ENCODE peak calls at places on chromosome 9, in four cellular contexts. P is prostate gland, E is breast epithelium, B is HCT116. R is an unnamed sample.

GRCh38 chr9:97990259-97990658 is 7.1 kb downstream of the ANP32B start:
- DNase-seq in B (no peak), P (no peak), E (no peak), R (no peak)

GRCh38 chr9:73541923-73542322 is 390.3 kb downstream of the ANXA1 start:
- DNase-seq in B (no peak), P (no peak), E (no peak), R (no peak)

GRCh38 chr9:114237247-114237646 is 81.9 kb downstream of the COL27A1 start:
- DNase-seq in P (no peak), E (no peak), B (no peak), R (no peak)

GRCh38 chr9:16361118-16361517 is 509.4 kb downstream of the BNC2 start:
- DNase-seq in P (no peak), E (no peak), B (no peak), R (no peak)

GRCh38 chr9:92954078-92954861 is 6.9 kb downstream of the FGD3 start:
- DNase-seq in E (peak), P (peak), B (peak), R (no peak)

GRCh38 chr9:7324031-7324654 is 475.4 kb downstream of the DMAC1 start:
- DNase-seq in E (no peak), B (no peak), P (no peak), R (no peak)

GRCh38 chr9:110578575-110578895 is 1.0 kb downstream of the SVEP1 start:
- DNase-seq in E (no peak), B (no peak), P (no peak), R (no peak)

GRCh38 chr9:124392855-124393460 is 22.3 kb downstream of the PSMB7 start:
- DNase-seq in B (peak), E (no peak), P (no peak), R (peak)

GRCh38 chr9:11722957-11723356 is 970.2 kb upstream of the TYRP1 start:
- DNase-seq in B (no peak), E (no peak), P (no peak), R (no peak)

GRCh38 chr9:125428060-125428481 is 166.4 kb downstream of the GAPVD1 start:
- DNase-seq in P (no peak), E (no peak), B (peak), R (peak)

GRCh38 chr9:22214497-22215031 is 205.5 kb upstream of the CDKN2B start:
- DNase-seq in E (no peak), B (no peak), P (no peak), R (no peak)

GRCh38 chr9:128551652-128552152 is 685 bp upstream of the SPTAN1 start:
- DNase-seq in E (no peak), B (no peak), P (no peak), R (no peak)

GRCh38 chr9:90290716-90291485 is 351.7 kb downstream of the DIRAS2 start:
- DNase-seq in B (no peak), P (no peak), E (no peak), R (no peak)

GRCh38 chr9:16828335-16829281 is 41.9 kb downstream of the BNC2 start:
- DNase-seq in P (no peak), B (no peak), E (no peak), R (no peak)

GRCh38 chr9:83119873-83120272 is 56.9 kb upstream of the RASEF start:
- DNase-seq in E (no peak), P (no peak), B (no peak), R (no peak)

GRCh38 chr9:83199240-83199639 is 136.3 kb upstream of the RASEF start:
- DNase-seq in B (peak), E (peak), P (peak), R (no peak)

GRCh38 chr9:84789463-84789830 is 119.9 kb downstream of the NTRK2 start:
- DNase-seq in P (no peak), E (no peak), B (no peak), R (no peak)

GRCh38 chr9:4022435-4023067 is 277.3 kb downstream of the GLIS3 start:
- DNase-seq in E (no peak), P (no peak), B (no peak), R (no peak)

GRCh38 chr9:1959347-1959746 is 55.8 kb upstream of the SMARCA2 start:
- DNase-seq in B (no peak), E (no peak), P (no peak), R (no peak)

GRCh38 chr9:109466623-109467590 is 31.2 kb downstream of the PTPN3 start:
- DNase-seq in E (no peak), P (no peak), B (no peak), R (no peak)

GRCh38 chr9:113472199-113472598 is 8.7 kb downstream of the RGS3 start:
- DNase-seq in B (no peak), E (no peak), P (no peak), R (no peak)

GRCh38 chr9:10612649-10613398 is at the start of gene PTPRD:
- DNase-seq in E (no peak), B (no peak), P (no peak), R (no peak)

GRCh38 chr9:87007711-87008360 is 60.5 kb upstream of the GAS1 start:
- DNase-seq in B (no peak), P (no peak), E (no peak), R (no peak)

GRCh38 chr9:103152473-103152872 is 157.3 kb downstream of the CYLC2 start:
- DNase-seq in B (no peak), P (no peak), E (no peak), R (no peak)

GRCh38 chr9:69963728-69964127 is 79.9 kb upstream of the MAMDC2 start:
- DNase-seq in B (no peak), E (no peak), P (no peak), R (no peak)

GRCh38 chr9:78028926-78029325 is 2.7 kb downstream of the GNAQ start:
- DNase-seq in B (no peak), E (no peak), P (no peak), R (no peak)

GRCh38 chr9:78031271-78031825 is at the start of gene GNAQ:
- DNase-seq in P (no peak), E (no peak), B (no peak), R (no peak)

GRCh38 chr9:78031826-78032598 is 401 bp upstream of the GNAQ start:
- DNase-seq in P (peak), E (peak), B (peak), R (no peak)

GRCh38 chr9:78029601-78030552 is 1.7 kb downstream of the GNAQ start:
- DNase-seq in B (no peak), P (peak), E (no peak), R (no peak)

DNA sequence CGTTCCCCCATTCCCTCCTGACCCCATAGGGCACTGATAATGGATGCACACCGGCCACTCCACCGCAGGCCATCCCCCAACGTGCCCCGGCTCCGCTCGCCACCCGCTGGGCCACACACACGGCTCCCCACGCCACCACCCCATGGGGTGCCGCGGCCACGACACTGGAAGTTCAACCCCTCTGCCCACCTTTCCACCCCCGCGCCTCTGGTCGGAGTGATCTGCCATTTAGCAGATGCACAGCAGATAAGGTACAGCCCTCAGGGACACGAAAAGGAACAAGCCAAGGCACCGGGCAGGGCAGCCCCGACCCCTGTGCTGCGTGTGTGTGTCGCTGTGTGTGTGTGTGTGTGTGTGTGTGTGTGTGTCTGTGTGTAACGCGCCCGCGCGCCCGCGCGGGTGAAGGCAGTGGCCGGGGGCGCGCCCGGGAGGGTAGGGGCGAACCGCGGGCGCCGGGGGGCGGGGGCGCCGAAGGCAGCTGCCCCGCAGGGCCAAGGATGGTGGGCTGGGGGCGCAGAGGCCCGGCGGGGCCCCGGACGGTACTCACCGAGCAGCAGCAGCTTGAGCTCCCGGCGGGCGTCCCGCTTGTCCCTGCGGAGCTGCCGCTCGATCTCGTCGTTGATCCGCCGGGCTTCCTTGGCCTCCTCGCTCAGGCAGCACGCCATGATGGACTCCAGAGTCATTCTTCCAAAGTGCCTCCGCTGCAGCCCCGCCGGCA is 899 bp downstream of the GNAQ start:
- DNase-seq in E (peak), P (peak), B (no peak), R (no peak)
- TF ChIP-seq POLR2AphosphoS5 in E (no peak), P (no peak), B (no peak), R (no peak)

DNA sequence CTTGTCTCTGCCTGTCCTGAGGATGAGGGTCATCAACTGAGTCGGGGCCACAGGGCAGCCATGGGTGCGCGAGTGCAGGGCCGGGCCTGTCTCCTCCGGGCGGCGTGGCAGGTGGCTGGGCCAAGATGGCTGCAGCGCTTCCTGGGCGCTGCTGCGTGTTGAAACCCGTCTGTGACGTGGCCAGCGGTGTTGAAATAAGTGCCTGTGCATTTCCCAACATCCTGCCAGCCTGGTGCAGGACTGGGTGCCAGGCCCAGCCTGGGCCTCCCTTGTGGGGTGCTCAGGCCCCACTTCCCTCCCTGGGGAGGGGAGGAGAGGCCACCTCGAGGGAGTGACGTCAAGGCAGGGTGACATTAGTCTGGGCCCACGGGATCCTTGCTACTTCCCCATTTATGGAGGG is 45.5 kb downstream of the RXRA start:
- DNase-seq in P (peak), E (peak), B (no peak), R (no peak)
- TF ChIP-seq POLR2AphosphoS5 in P (peak), E (peak), B (no peak), R (no peak)

DNA sequence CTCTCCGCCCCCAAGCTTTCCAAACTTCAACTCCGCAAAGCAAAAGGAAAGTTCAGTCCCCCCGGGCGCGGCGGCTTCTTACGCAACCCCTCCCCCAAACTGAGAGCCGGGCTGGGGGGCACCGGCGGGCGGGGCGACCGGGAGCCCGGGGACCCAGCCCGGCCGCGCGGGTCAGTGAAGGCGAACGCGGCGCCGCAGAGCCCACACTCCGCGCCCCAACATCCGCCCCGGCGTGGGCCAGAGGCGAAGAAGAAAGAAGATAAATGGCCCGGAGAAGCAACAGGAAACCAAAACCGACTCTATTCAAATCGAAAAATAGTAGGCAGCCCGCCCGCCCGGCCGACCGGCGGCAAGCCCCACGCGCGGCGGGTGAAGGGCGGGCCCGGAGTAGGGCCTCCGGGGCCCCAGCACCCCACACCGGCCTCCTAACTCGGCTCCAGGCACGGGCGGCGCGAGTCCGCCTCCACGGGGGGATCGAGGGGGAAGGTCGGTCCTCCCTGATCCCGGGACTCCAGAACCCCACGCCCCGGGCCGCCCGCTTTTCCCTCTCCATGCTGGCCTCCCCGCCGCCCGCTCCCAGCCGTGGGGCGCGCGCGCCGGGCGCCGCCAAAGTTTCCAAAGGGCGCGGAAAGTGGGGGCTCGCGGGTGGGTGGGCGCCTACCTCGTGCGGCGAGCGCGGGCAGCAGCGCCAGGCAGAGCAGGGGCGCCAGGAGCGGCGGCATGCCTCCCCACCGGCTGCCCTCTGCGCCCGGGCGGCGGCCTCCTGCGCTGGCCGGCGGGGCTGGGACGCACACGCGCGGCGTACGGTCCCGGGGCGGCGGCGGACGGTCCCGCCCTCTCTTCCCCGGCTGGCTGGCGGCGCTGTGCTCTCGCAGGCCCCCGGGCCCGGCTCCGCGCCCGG is 533 bp downstream of the NOTCH1 start:
- DNase-seq in P (no peak), E (no peak), B (no peak), R (no peak)
- TF ChIP-seq POLR2AphosphoS5 in P (no peak), E (no peak), B (no peak), R (no peak)

GRCh38 chr9:133125706-133126696 is 5.0 kb upstream of the RALGDS start:
- DNase-seq in B (no peak), E (no peak), P (peak), R (no peak)
- TF ChIP-seq POLR2AphosphoS5 in B (no peak), E (peak), P (peak), R (no peak)

GRCh38 chr9:35731415-35732184 is 395 bp downstream of the TLN1 start:
- DNase-seq in E (no peak), P (no peak), B (no peak), R (no peak)

GRCh38 chr9:35734096-35734495 is 1.6 kb downstream of the CREB3 start:
- DNase-seq in E (no peak), B (no peak), P (no peak), R (no peak)

GRCh38 chr9:35730486-35730854 is 1.5 kb downstream of the TLN1 start:
- DNase-seq in P (no peak), E (no peak), B (no peak), R (no peak)

GRCh38 chr9:35733109-35733541 is 659 bp downstream of the CREB3 start:
- DNase-seq in B (peak), E (no peak), P (peak), R (no peak)

DNA sequence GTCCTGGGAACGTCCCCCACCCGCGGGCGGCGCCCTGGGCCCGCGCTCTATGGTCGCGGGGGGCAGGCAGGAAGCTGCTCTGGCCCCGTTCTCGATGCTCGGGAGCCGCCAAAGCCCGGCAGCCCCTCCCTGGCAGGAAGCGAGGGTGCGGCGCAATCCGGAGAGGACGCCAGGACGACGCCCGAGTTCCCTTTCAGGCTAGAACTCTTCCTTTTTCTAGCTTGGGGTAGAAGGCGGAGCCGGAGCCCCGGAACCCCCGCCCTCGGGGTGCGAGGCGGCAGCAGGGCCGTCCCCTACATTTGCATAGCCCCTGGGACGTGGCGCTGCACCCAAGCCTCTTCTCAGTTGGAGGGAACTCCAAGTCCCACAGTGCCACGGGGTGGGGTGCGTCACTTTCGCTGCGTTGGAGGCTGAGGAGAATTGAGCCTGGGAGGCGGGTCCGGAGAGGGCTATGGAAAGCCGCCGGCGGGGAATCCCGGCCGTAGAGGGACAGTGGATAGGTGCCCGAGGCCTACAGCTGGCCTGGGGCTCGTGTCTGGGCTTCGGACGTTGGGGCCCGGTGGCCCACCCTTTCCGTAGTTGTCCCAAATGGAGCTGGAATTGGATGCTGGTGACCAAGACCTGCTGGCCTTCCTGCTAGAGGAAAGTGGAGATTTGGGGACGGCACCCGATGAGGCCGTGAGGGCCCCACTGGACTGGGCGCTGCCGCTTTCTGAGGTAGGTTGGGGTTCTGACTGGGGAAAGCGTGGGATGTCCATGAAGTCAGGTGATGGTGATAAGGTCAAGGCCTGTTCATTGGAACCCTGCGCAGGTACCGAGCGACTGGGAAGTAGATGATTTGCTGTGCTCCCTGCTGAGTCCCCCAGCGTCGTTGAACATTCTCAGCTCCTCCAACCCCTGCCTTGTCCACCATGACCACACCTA is at the start of the genes CREB3 and TLN1:
- DNase-seq in E (peak), B (peak), P (peak), R (peak)
- TF ChIP-seq POLR2AphosphoS5 in E (peak), B (no peak), P (peak), R (peak)

GRCh38 chr9:131709741-131710499 is 30.0 kb downstream of the RAPGEF1 start:
- DNase-seq in P (no peak), B (no peak), E (no peak), R (no peak)
- TF ChIP-seq POLR2AphosphoS5 in P (no peak), B (no peak), E (no peak), R (no peak)

R was measured in Panc1.